ENCODE peak calls at places on chromosomes 3 and 15, in six cellular contexts. O, H, K, E, J and Y are unnamed samples.

GRCh38 chr3:13104511-13104910 is 31.3 kb upstream of the IQSEC1 start:
- DNase-seq in H (no peak), E (no peak), O (no peak), J (no peak), K (no peak), Y (no peak)

GRCh38 chr3:190003730-190004129 is 117.0 kb downstream of the P3H2 start:
- DNase-seq in K (no peak), H (no peak), J (no peak), E (no peak), O (no peak), Y (no peak)

GRCh38 chr3:160449660-160450598 is at the start of gene TRIM59:
- DNase-seq in O (peak; percentile 76), K (peak; percentile 96), J (peak; percentile 99), H (peak; percentile 88), E (peak; percentile 98), Y (peak; percentile 82)

GRCh38 chr3:110521019-110521418 is 550.6 kb upstream of the NECTIN3 start:
- DNase-seq in J (no peak), O (no peak), H (no peak), E (no peak), K (no peak), Y (no peak)

GRCh38 chr3:23052230-23053019 is 150.7 kb upstream of the UBE2E2 start:
- DNase-seq in J (peak; percentile 76), E (no peak), O (no peak), H (no peak), K (no peak), Y (no peak)

GRCh38 chr3:60055765-60056164 is 1005.9 kb upstream of the CFAP20DC start:
- DNase-seq in H (no peak), K (no peak), O (no peak), J (no peak), E (no peak), Y (no peak)

GRCh38 chr3:169541528-169541927 is 122.0 kb downstream of the MECOM start:
- DNase-seq in J (peak; percentile 8), H (no peak), O (no peak), E (no peak), K (no peak), Y (no peak)

GRCh38 chr15:60912984-60913697 is 316.0 kb downstream of the RORA start:
- DNase-seq in J (no peak), K (no peak), E (no peak), H (no peak), O (peak; percentile 5), Y (no peak)

GRCh38 chr3:70150599-70150998 is 151.1 kb downstream of the SAMMSON start:
- DNase-seq in O (no peak), H (no peak), J (no peak), E (no peak), K (no peak), Y (no peak)

GRCh38 chr15:45151998-45152828 is 22.4 kb downstream of the DUOX1 start:
- DNase-seq in O (no peak), H (no peak), J (no peak), K (no peak), E (no peak), Y (no peak)

GRCh38 chr3:146640955-146641867 is 36.1 kb upstream of the PLSCR5 start:
- DNase-seq in E (peak; percentile 25), J (no peak), O (no peak), K (no peak), H (peak; percentile 10), Y (no peak)

GRCh38 chr15:27358751-27359434 is 387.9 kb downstream of the GABRG3 start:
- DNase-seq in O (no peak), E (no peak), H (no peak), J (peak; percentile 65), K (no peak), Y (no peak)

GRCh38 chr3:45644467-45645201 is 44.6 kb upstream of the SACM1L start:
- DNase-seq in H (no peak), E (no peak), O (no peak), J (peak; percentile 7), K (no peak), Y (no peak)

GRCh38 chr3:11240496-11240895 is 31.7 kb upstream of the ATG7 start:
- DNase-seq in O (no peak), K (no peak), H (no peak), E (no peak), J (no peak), Y (no peak)

GRCh38 chr15:71737761-71738160 is 72.6 kb upstream of the NR2E3 start:
- DNase-seq in O (no peak), H (no peak), E (no peak), J (no peak), K (no peak), Y (no peak)

GRCh38 chr15:38134252-38134651 is 118.4 kb upstream of the SPRED1 start:
- DNase-seq in O (no peak), E (no peak), K (no peak), J (no peak), H (no peak), Y (no peak)

GRCh38 chr15:63019539-63020109 is 22.9 kb upstream of the TPM1 start:
- DNase-seq in E (no peak), H (no peak), J (peak; percentile 85), O (no peak), K (no peak), Y (no peak)

GRCh38 chr3:39107056-39107873 is at the start of the genes GORASP1 and TTC21A:
- DNase-seq in J (peak; percentile 88), E (peak; percentile 89), O (peak; percentile 87), H (peak; percentile 66), K (peak; percentile 90), Y (peak; percentile 97)

GRCh38 chr15:43370310-43370974 is 401 bp downstream of the ZSCAN29 start:
- DNase-seq in K (peak; percentile 27), E (peak; percentile 25), O (no peak), H (no peak), J (peak; percentile 63), Y (peak; percentile 28)

GRCh38 chr15:65476942-65477341 is 40.5 kb downstream of the DPP8 start:
- DNase-seq in O (no peak), H (no peak), K (no peak), E (no peak), J (no peak), Y (no peak)

GRCh38 chr3:184716652-184717607 is 5.1 kb upstream of the MAGEF1 start:
- DNase-seq in E (no peak), O (peak; percentile 69), J (peak; percentile 81), H (no peak), K (no peak), Y (peak; percentile 49)

GRCh38 chr15:34927726-34928125 is 41.8 kb downstream of the AQR start:
- DNase-seq in H (no peak), K (no peak), E (no peak), O (no peak), J (no peak), Y (no peak)

GRCh38 chr3:62376906-62377865 is 3.8 kb upstream of the FEZF2 start:
- DNase-seq in E (peak; percentile 19), H (no peak), K (no peak), J (peak; percentile 71), O (no peak), Y (no peak)

GRCh38 chr3:98573231-98573728 is 20.1 kb downstream of the CPOX start:
- DNase-seq in O (no peak), J (no peak), K (no peak), H (no peak), E (no peak), Y (no peak)

GRCh38 chr3:50189274-50189673 is 2.1 kb upstream of the GNAT1 start:
- DNase-seq in H (no peak), K (peak; percentile 59), E (peak; percentile 68), J (peak; percentile 78), O (peak; percentile 65), Y (peak; percentile 73)

GRCh38 chr3:113571360-113571759 is 39.0 kb downstream of the SIDT1 start:
- DNase-seq in H (no peak), K (no peak), E (no peak), J (no peak), O (no peak), Y (no peak)

GRCh38 chr3:158679547-158680000 is 7.1 kb upstream of the LXN start:
- DNase-seq in J (no peak), H (no peak), O (no peak), K (no peak), E (no peak), Y (no peak)

GRCh38 chr3:58074997-58075396 is 66.8 kb downstream of the FLNB start:
- DNase-seq in J (no peak), H (no peak), K (no peak), E (no peak), O (no peak), Y (no peak)

GRCh38 chr15:41840673-41841072 is 2.0 kb downstream of the PLA2G4B start:
- DNase-seq in E (no peak), O (no peak), K (no peak), H (no peak), J (no peak), Y (no peak)

GRCh38 chr15:77577350-77577749 is 55.4 kb downstream of the LINGO1 start:
- DNase-seq in H (no peak), J (no peak), O (peak; percentile 54), K (no peak), E (no peak), Y (peak; percentile 65)

GRCh38 chr3:80040113-80040512 is 272.3 kb upstream of the ROBO1 start:
- DNase-seq in E (no peak), O (no peak), H (no peak), K (no peak), J (no peak), Y (no peak)

GRCh38 chr3:113832477-113833164 is 6.0 kb upstream of the GRAMD1C start:
- DNase-seq in K (no peak), O (no peak), E (no peak), J (no peak), H (no peak), Y (no peak)

GRCh38 chr3:42101048-42101447 is 9.9 kb downstream of the TRAK1 start:
- DNase-seq in H (peak; percentile 38), J (no peak), K (no peak), O (no peak), E (no peak), Y (no peak)

GRCh38 chr15:72047020-72047419 is 70.9 kb downstream of the MYO9A start:
- DNase-seq in H (no peak), O (no peak), E (no peak), J (no peak), K (no peak), Y (no peak)